ENCODE peak calls at places on chromosome 21, in six cellular contexts. P is mesendoderm, W is IMR-90, G is fibroblast of mammary gland, F is foreskin fibroblast, A is HAP-1. R is an unnamed sample.

GRCh38 chr21:31750843-31751242 is 18.9 kb upstream of the SCAF4 start:
- DNase-seq in W (peak), F (peak), P (no peak), G (peak), A (no peak), R (no peak)

GRCh38 chr21:37871121-37871862 is 45.0 kb downstream of the KCNJ6 start:
- DNase-seq in F (peak), W (peak), G (peak), A (no peak), P (no peak), R (no peak)

GRCh38 chr21:15741510-15741909 is 11.7 kb downstream of the USP25 start:
- DNase-seq in P (no peak), A (no peak), F (peak), W (peak), G (peak), R (no peak)

GRCh38 chr21:38848187-38848609 is 42.5 kb downstream of the ETS2 start:
- DNase-seq in W (no peak), G (no peak), A (no peak), P (no peak), F (peak), R (no peak)

GRCh38 chr21:46517361-46517760 is 58.7 kb downstream of the DIP2A start:
- DNase-seq in F (peak), W (no peak), A (no peak), G (peak), P (no peak), R (no peak)

GRCh38 chr21:24272527-24272938 is 1334.7 kb downstream of the MRPL39 start:
- DNase-seq in P (peak), A (no peak), G (no peak), F (no peak), W (no peak), R (peak)

GRCh38 chr21:34243562-34243961 is 120.2 kb upstream of the KCNE2 start:
- DNase-seq in A (peak), F (peak), G (peak), P (peak), W (peak), R (no peak)

GRCh38 chr21:34276711-34277425 is 86.9 kb upstream of the KCNE2 start:
- DNase-seq in G (peak), P (no peak), A (no peak), F (peak), W (no peak), R (no peak)

GRCh38 chr21:17746920-17747319 is 72.2 kb downstream of the C21orf91 start:
- DNase-seq in A (no peak), W (no peak), F (no peak), P (no peak), G (no peak), R (no peak)

GRCh38 chr21:20258542-20258941 is 739.7 kb upstream of the NCAM2 start:
- DNase-seq in F (no peak), P (peak), G (no peak), A (no peak), W (no peak), R (no peak)

GRCh38 chr21:34202553-34203332 is 129.4 kb downstream of the MRPS6 start:
- DNase-seq in P (peak), W (no peak), F (peak), G (no peak), A (no peak), R (peak)

GRCh38 chr21:41953249-41953830 is 478 bp downstream of the C2CD2 start:
- DNase-seq in P (peak), G (no peak), F (peak), A (peak), W (no peak), R (no peak)

GRCh38 chr21:41953831-41954653 is at the start of gene C2CD2:
- DNase-seq in W (peak), P (peak), G (peak), A (peak), F (peak), R (peak)

GRCh38 chr21:41952568-41953248 is 1.1 kb downstream of the C2CD2 start:
- DNase-seq in W (peak), F (peak), A (peak), G (peak), P (peak), R (no peak)

GRCh38 chr21:41955516-41955915 is 1.7 kb upstream of the C2CD2 start:
- DNase-seq in F (no peak), P (no peak), G (no peak), W (no peak), A (no peak), R (no peak)

GRCh38 chr21:41954654-41955499 is 1.1 kb upstream of the C2CD2 start:
- DNase-seq in P (no peak), A (no peak), F (peak), W (no peak), G (no peak), R (no peak)
- H3K4me3 ChIP-seq in P (no peak), A (no peak), F (no peak), W (no peak), G (no peak), R (no peak)

DNA sequence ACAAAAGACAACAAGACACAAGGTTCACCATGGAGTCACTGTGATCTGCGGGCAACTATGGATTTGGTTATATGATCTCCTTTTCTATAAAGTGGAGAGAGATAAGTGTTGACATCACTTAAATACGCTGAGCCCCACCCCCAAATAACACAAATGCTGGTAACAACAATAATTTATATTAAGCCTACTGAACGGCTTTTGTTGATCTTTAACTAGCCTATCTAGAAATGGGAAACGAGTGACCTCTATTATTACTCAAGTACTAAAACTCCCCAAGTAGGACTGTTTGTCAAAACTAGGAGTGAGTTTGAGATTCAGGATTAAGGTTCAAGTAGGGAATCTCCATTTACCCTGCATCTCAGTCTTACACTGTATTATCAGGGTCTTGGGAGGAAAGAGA is 52.2 kb downstream of the MAP3K7CL start:
- DNase-seq in W (peak), F (no peak), P (no peak), G (no peak), A (no peak), R (no peak)
- H3K4me3 ChIP-seq in W (peak), F (peak), P (no peak), G (no peak), A (no peak), R (no peak)

GRCh38 chr21:26583737-26584136 is 10.7 kb upstream of the CYYR1 start:
- DNase-seq in G (no peak), A (no peak), W (no peak), F (no peak), P (no peak), R (no peak)
- H3K4me3 ChIP-seq in G (no peak), A (no peak), W (no peak), F (peak), P (no peak), R (no peak)

GRCh38 chr21:45225741-45226327 is 61.9 kb downstream of the POFUT2 start:
- DNase-seq in W (no peak), A (no peak), F (no peak), G (no peak), P (no peak), R (no peak)

GRCh38 chr21:45228171-45228641 is 59.5 kb downstream of the POFUT2 start:
- DNase-seq in G (peak), W (peak), P (peak), F (peak), A (no peak), R (no peak)

GRCh38 chr21:45226540-45227326 is 61.0 kb downstream of the POFUT2 start:
- DNase-seq in P (no peak), G (peak), A (no peak), F (no peak), W (peak), R (no peak)

GRCh38 chr21:45228656-45229240 is 58.9 kb downstream of the POFUT2 start:
- DNase-seq in W (peak), G (no peak), A (no peak), P (no peak), F (peak), R (no peak)

GRCh38 chr21:45227735-45228134 is 60.0 kb downstream of the POFUT2 start:
- DNase-seq in A (no peak), G (no peak), W (no peak), F (no peak), P (no peak), R (no peak)
- H3K4me3 ChIP-seq in A (no peak), G (no peak), W (no peak), F (no peak), P (no peak), R (no peak)

GRCh38 chr21:27647401-27647800 is 680.5 kb upstream of the ADAMTS5 start:
- DNase-seq in G (no peak), P (no peak), W (no peak), F (no peak), A (no peak), R (no peak)

GRCh38 chr21:27648560-27648959 is 681.7 kb upstream of the ADAMTS5 start:
- DNase-seq in W (peak), P (no peak), F (peak), A (no peak), G (peak), R (no peak)

GRCh38 chr21:27646691-27647090 is 679.8 kb upstream of the ADAMTS5 start:
- DNase-seq in W (no peak), P (no peak), F (peak), G (no peak), A (no peak), R (no peak)

GRCh38 chr21:27649323-27649722 is 682.4 kb upstream of the ADAMTS5 start:
- DNase-seq in A (no peak), F (peak), W (peak), P (no peak), G (peak), R (no peak)

GRCh38 chr21:27647921-27648320 is 681.0 kb upstream of the ADAMTS5 start:
- DNase-seq in W (no peak), P (no peak), G (peak), F (peak), A (no peak), R (no peak)
- H3K4me3 ChIP-seq in W (no peak), P (no peak), G (no peak), F (no peak), A (no peak), R (no peak)

GRCh38 chr21:33058468-33059318 is 11.2 kb upstream of the OLIG1 start:
- DNase-seq in P (no peak), F (no peak), G (no peak), A (no peak), W (no peak), R (no peak)
- H3K4me3 ChIP-seq in P (no peak), F (no peak), G (no peak), A (no peak), W (no peak), R (no peak)

R was measured in Caco-2.